ENCODE peak calls at places on chromosomes 16 and 17, in six cellular contexts. Z is mesendoderm, E is H9, R is neuronal stem cell, H is H1, D is mesenchymal stem cell. P is an unnamed sample.

GRCh38 chr17:39709998-39710964 is 10.4 kb downstream of the ERBB2 start:
- DNase-seq in E (no peak), H (no peak), D (no peak), R (no peak), Z (no peak), P (no peak)

GRCh38 chr16:82329504-82330192 is 159.6 kb upstream of the MPHOSPH6 start:
- DNase-seq in R (no peak), D (no peak), H (no peak), Z (no peak), E (no peak), P (no peak)

GRCh38 chr16:3182608-3183444 is 5.2 kb upstream of the OR1F1 start:
- DNase-seq in E (peak; percentile 84), R (no peak), H (peak; percentile 99), D (peak; percentile 65), Z (peak; percentile 90), P (peak; percentile 55)

GRCh38 chr16:22297114-22297870 is at the start of gene POLR3E:
- DNase-seq in R (peak; percentile 100), E (peak; percentile 98), D (peak; percentile 97), H (peak; percentile 100), Z (peak; percentile 98), P (peak; percentile 95)

GRCh38 chr17:47802341-47803022 is 19.1 kb downstream of the OSBPL7 start:
- DNase-seq in R (no peak), E (peak; percentile 82), H (peak; percentile 74), D (peak; percentile 57), Z (peak; percentile 74), P (peak; percentile 41)

GRCh38 chr17:16888413-16889087 is 83.4 kb downstream of the TNFRSF13B start:
- DNase-seq in R (no peak), Z (no peak), D (no peak), H (no peak), E (peak; percentile 15), P (no peak)

GRCh38 chr16:25045696-25046381 is 30.7 kb upstream of the ARHGAP17 start:
- DNase-seq in E (no peak), D (peak; percentile 78), H (no peak), Z (no peak), R (no peak), P (peak; percentile 90)

GRCh38 chr17:78372811-78373210 is 5.6 kb upstream of the PGS1 start:
- DNase-seq in H (no peak), Z (no peak), D (no peak), R (no peak), E (no peak), P (no peak)

GRCh38 chr16:83895243-83895642 is 3.7 kb upstream of the MLYCD start:
- DNase-seq in H (no peak), E (no peak), Z (no peak), R (no peak), D (no peak), P (no peak)

GRCh38 chr17:40551874-40552768 is 13.2 kb downstream of the CCR7 start:
- DNase-seq in E (peak; percentile 24), R (no peak), H (no peak), Z (no peak), D (peak; percentile 93), P (peak; percentile 99)

GRCh38 chr16:8675183-8676159 is 1.1 kb downstream of the ABAT start:
- DNase-seq in E (no peak), D (no peak), H (no peak), Z (no peak), R (no peak), P (no peak)

GRCh38 chr16:78437352-78437968 is 338.0 kb downstream of the WWOX start:
- DNase-seq in D (peak; percentile 43), R (peak; percentile 21), Z (peak; percentile 33), H (peak; percentile 57), E (no peak), P (peak; percentile 1)

GRCh38 chr16:14301150-14302030 is 230.3 kb downstream of the MRTFB start:
- DNase-seq in D (peak; percentile 51), E (peak; percentile 32), H (no peak), R (no peak), Z (peak; percentile 65), P (no peak)

GRCh38 chr17:21376835-21377690 is 906 bp downstream of the KCNJ12 start:
- DNase-seq in E (peak; percentile 61), R (no peak), D (peak; percentile 31), Z (peak; percentile 60), H (peak; percentile 73), P (peak; percentile 8)

GRCh38 chr17:30450125-30451027 is 26.8 kb upstream of the GOSR1 start:
- DNase-seq in E (no peak), R (no peak), Z (no peak), D (peak; percentile 62), H (no peak), P (peak; percentile 33)

GRCh38 chr17:32929288-32929574 is 1.3 kb downstream of the TMEM98 start:
- DNase-seq in H (no peak), D (peak; percentile 50), R (no peak), E (no peak), Z (peak; percentile 55), P (peak; percentile 10)

GRCh38 chr17:32928527-32929287 is 754 bp downstream of the TMEM98 start:
- DNase-seq in D (peak; percentile 46), H (no peak), Z (no peak), R (no peak), E (no peak), P (peak; percentile 26)

GRCh38 chr17:32927201-32927723 is 691 bp upstream of the TMEM98 start:
- DNase-seq in D (peak; percentile 42), H (no peak), E (no peak), R (no peak), Z (no peak), P (peak; percentile 11)

GRCh38 chr17:32929588-32929987 is 1.6 kb downstream of the TMEM98 start:
- DNase-seq in R (no peak), D (no peak), H (no peak), Z (no peak), E (no peak), P (no peak)

DNA sequence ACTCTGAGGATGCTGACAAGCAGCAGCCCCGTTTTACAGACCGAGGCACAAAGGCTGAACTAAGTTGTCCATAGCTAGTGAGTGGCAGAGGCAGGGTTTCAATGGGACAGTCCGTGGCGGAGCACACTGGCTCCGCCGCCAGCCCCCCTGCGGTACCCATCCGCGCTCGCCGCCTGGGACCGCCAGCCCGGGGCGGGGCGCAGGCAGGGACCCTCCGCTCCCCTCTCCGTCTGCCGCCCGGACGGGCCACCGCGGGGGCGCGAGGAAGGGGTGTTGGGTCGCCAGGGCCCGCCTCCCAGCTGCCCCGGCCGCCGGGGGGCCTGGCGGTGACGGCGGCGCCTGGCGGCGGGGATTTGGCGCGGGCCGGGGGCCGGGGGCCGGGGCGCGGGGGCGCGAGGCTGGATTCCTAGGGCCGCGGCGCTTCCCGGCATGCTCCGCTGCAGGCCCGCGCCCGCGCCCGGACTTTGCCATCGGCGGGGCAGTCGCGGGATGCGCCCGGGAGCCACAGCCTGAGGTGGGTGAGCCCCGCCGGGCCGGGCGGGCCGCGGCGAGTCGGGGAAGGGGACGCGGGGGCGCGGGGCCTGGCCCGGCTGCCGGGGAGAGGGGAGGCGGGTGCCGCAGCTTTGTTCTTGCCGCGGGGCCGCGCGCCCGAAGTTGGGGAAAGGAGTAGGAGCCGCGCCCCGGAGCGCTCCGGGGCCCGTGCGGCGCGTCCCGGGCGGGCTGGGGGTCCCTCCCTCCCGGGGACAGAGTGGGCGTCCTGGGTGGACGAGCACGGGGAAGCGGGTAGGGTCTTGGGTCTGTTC is at the start of gene TMEM98:
- DNase-seq in E (peak; percentile 63), R (peak; percentile 42), Z (peak; percentile 48), H (peak; percentile 72), D (peak; percentile 29), P (peak; percentile 12)
- H2BK5ac ChIP-seq in E (no peak within 1 kb of the TSS), R (peak within 1 kb of the TSS; percentile 35), Z (peak within 1 kb of the TSS; percentile 41), H (peak within 1 kb of the TSS; percentile 96), D (peak within 1 kb of the TSS; percentile 71), P (peak within 1 kb of the TSS; percentile 62)

DNA sequence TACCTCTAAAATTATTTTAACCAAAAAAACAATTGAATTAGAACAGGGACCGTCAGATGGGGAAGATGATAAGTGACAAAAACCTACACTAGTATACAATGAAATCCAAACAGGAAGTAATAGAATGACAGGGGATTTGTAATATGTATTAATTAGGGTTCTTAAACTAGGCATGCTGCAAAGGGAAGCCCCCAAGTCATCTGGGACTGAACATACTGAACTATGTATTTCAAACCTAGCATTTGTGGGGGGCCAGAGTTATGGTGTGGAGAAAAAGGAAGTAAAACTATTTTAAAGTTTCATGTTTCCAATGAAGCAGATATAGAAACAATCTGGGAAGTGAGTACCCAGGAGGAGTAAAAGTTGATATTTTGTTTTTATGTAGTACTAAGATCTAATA is 133.2 kb upstream of the HS3ST3A1 start:
- DNase-seq in R (no peak), H (no peak), Z (no peak), E (no peak), D (no peak), P (no peak)
- H2BK15ac ChIP-seq in R (no peak overlapping the region), H (no peak overlapping the region), Z (no peak overlapping the region), E (no peak overlapping the region), D (no peak overlapping the region), P (no peak overlapping the region)

GRCh38 chr17:64781394-64781793 is 119.3 kb upstream of the SMURF2 start:
- DNase-seq in E (peak; percentile 74), H (peak; percentile 73), R (no peak), D (peak; percentile 57), Z (peak; percentile 49), P (no peak)

GRCh38 chr17:64781013-64781392 is 118.9 kb upstream of the SMURF2 start:
- DNase-seq in Z (peak; percentile 30), E (no peak), D (no peak), H (peak; percentile 71), R (no peak), P (no peak)

GRCh38 chr17:64783556-64784352 is 121.6 kb upstream of the SMURF2 start:
- DNase-seq in R (no peak), D (no peak), E (no peak), Z (no peak), H (no peak), P (no peak)

GRCh38 chr17:64780096-64781012 is 118.2 kb upstream of the SMURF2 start:
- DNase-seq in E (peak; percentile 97), Z (peak; percentile 93), D (peak; percentile 62), R (no peak), H (peak; percentile 87), P (no peak)

DNA sequence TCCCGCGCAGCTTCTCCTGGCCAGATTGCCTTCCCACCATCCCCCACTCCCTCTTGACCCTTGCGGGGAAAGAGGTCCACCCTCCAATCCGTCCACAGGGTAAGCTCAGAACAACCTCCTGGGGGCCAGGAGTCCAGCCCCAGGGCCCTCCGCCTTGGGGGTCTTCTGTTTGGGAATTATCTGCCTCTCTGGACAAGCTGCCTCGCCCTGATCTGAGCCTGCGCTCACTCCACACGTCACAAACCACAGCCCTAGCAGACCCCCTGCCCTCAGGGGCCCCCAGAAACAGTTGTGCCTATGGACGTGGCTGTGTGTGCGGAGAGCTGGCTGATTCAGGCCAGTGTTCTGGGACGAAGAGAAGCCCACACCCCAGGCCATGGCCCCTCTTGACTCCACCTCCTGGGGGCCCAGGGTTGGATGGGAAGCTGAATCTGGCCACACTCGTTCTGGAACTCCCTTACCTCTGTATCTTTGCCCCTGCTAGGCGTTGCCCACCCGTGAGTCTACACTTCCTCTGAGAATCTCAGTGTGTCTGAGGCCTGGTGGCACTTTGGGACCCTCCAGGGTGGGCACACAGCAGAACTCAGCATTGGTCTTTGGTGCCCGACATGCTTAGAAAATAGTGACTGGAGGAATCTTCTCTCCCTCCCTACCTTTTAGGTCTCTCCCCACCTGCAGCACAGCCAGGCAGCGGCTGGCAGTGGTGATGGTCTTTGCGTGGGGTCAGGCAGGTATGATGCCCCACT is 119.9 kb upstream of the SMURF2 start:
- DNase-seq in Z (no peak), H (peak; percentile 54), D (no peak), R (no peak), E (no peak), P (no peak)
- H2BK120ac ChIP-seq in Z (no peak overlapping the region), H (no peak overlapping the region), D (peak overlapping the region; percentile 73), R (no peak overlapping the region), E (no peak overlapping the region), P (no peak overlapping the region)

DNA sequence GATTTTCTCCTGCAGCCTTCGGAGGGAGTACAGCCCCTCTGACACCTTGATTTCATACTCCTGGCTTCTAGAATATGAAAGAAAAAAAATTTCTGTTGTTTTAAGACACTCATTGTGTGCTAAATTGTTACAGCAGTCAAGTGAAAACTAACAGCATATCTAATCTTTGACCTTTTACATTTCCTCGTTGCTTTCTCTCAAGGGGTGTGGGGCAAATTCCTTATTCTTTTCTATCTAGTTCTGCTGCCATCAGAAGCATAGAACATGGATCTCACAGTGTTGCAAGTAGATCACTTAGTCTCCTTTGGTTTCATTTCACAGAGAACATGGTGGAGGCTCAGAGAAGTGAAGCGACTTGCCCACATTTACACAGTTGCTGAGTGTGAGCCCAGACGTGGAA is 28.6 kb upstream of the MMD start:
- DNase-seq in Z (no peak), H (no peak), R (no peak), E (no peak), D (no peak), P (no peak)
- H2BK5ac ChIP-seq in Z (no peak overlapping the region), H (no peak overlapping the region), R (no peak overlapping the region), E (no peak overlapping the region), D (no peak overlapping the region), P (no peak overlapping the region)

P was measured in IMR-90.